ENCODE peak calls at places on chromosomes 12 and 14, in six cellular contexts. One of them, this sample, is unnamed.

GRCh38 chr12:83378186-83378727 is 691.6 kb downstream of the TMTC2 start:
- DNase-seq in K562: no peak
- DNase-seq in GM12878: no peak
- DNase-seq in H1: no peak
- DNase-seq in GM12892: no peak
- DNase-seq in HepG2: no peak
- DNase-seq in this sample: no peak

GRCh38 chr12:107159384-107159900 is 66.1 kb upstream of the CRY1 start:
- DNase-seq in K562: no peak
- DNase-seq in GM12878: no peak
- DNase-seq in H1: no peak
- DNase-seq in GM12892: no peak
- DNase-seq in HepG2: no peak
- DNase-seq in this sample: no peak

GRCh38 chr14:104557766-104558165 is 21.8 kb upstream of the C14orf180 start:
- DNase-seq in K562: no peak
- DNase-seq in GM12878: no peak
- DNase-seq in H1: no peak
- DNase-seq in GM12892: no peak
- DNase-seq in HepG2: no peak
- DNase-seq in this sample: no peak

GRCh38 chr14:79540394-79540793 is 670.9 kb downstream of the DIO2 start:
- DNase-seq in K562: no peak
- DNase-seq in GM12878: no peak
- DNase-seq in H1: no peak
- DNase-seq in GM12892: no peak
- DNase-seq in HepG2: no peak
- DNase-seq in this sample: no peak

GRCh38 chr12:51262758-51263177 is 7.4 kb downstream of the SMAGP start:
- DNase-seq in K562: peak
- DNase-seq in GM12878: no peak
- DNase-seq in H1: peak
- DNase-seq in GM12892: no peak
- DNase-seq in HepG2: no peak
- DNase-seq in this sample: no peak

GRCh38 chr14:49892301-49892635 is 614 bp upstream of the ARF6 start:
- DNase-seq in K562: peak
- DNase-seq in GM12878: peak
- DNase-seq in H1: no peak
- DNase-seq in GM12892: no peak
- DNase-seq in HepG2: peak
- DNase-seq in this sample: peak

GRCh38 chr12:47509398-47509851 is 196.4 kb downstream of the RPAP3 start:
- DNase-seq in K562: no peak
- DNase-seq in GM12878: no peak
- DNase-seq in H1: no peak
- DNase-seq in GM12892: no peak
- DNase-seq in HepG2: no peak
- DNase-seq in this sample: no peak

GRCh38 chr14:22438742-22439141 is 150.3 kb downstream of the DAD1 start:
- DNase-seq in K562: no peak
- DNase-seq in GM12878: no peak
- DNase-seq in H1: no peak
- DNase-seq in GM12892: no peak
- DNase-seq in HepG2: no peak
- DNase-seq in this sample: no peak

GRCh38 chr12:53782093-53782703 is 30.4 kb upstream of the CISTR start:
- DNase-seq in K562: no peak
- DNase-seq in GM12878: no peak
- DNase-seq in H1: no peak
- DNase-seq in GM12892: no peak
- DNase-seq in HepG2: no peak
- DNase-seq in this sample: no peak

GRCh38 chr12:119180380-119181040 is 1.8 kb downstream of the HSPB8 start:
- DNase-seq in K562: peak
- DNase-seq in GM12878: no peak
- DNase-seq in H1: no peak
- DNase-seq in GM12892: no peak
- DNase-seq in HepG2: no peak
- DNase-seq in this sample: no peak

GRCh38 chr12:39275846-39276245 is 167.1 kb downstream of the KIF21A start:
- DNase-seq in K562: no peak
- DNase-seq in GM12878: no peak
- DNase-seq in H1: no peak
- DNase-seq in GM12892: no peak
- DNase-seq in HepG2: no peak
- DNase-seq in this sample: no peak

GRCh38 chr14:94051779-94052178 is 25.6 kb downstream of the OTUB2 start:
- DNase-seq in K562: no peak
- DNase-seq in GM12878: no peak
- DNase-seq in H1: peak
- DNase-seq in GM12892: no peak
- DNase-seq in HepG2: no peak
- DNase-seq in this sample: no peak

GRCh38 chr12:121300083-121300819 is 3.7 kb upstream of the CAMKK2 start:
- DNase-seq in K562: no peak
- DNase-seq in GM12878: no peak
- DNase-seq in H1: no peak
- DNase-seq in GM12892: no peak
- DNase-seq in HepG2: no peak
- DNase-seq in this sample: no peak

GRCh38 chr12:120234643-120235368 is 30.7 kb downstream of the PXN start:
- DNase-seq in K562: peak
- DNase-seq in GM12878: no peak
- DNase-seq in H1: no peak
- DNase-seq in GM12892: no peak
- DNase-seq in HepG2: peak
- DNase-seq in this sample: no peak

GRCh38 chr14:60649815-60650381 is 621 bp upstream of the SIX1 start:
- DNase-seq in K562: no peak
- DNase-seq in GM12878: no peak
- DNase-seq in H1: no peak
- DNase-seq in GM12892: no peak
- DNase-seq in HepG2: no peak
- DNase-seq in this sample: no peak

GRCh38 chr14:46091819-46092218 is 559.8 kb downstream of the RPL10L start:
- DNase-seq in K562: no peak
- DNase-seq in GM12878: no peak
- DNase-seq in H1: no peak
- DNase-seq in GM12892: no peak
- DNase-seq in HepG2: no peak
- DNase-seq in this sample: no peak

GRCh38 chr12:113271853-113272561 is 50.7 kb downstream of the TPCN1 start:
- DNase-seq in K562: peak
- DNase-seq in GM12878: no peak
- DNase-seq in H1: no peak
- DNase-seq in GM12892: no peak
- DNase-seq in HepG2: peak
- DNase-seq in this sample: no peak

GRCh38 chr12:93868771-93869170 is 191.6 kb downstream of the CRADD start:
- DNase-seq in K562: no peak
- DNase-seq in GM12878: no peak
- DNase-seq in H1: no peak
- DNase-seq in GM12892: no peak
- DNase-seq in HepG2: no peak
- DNase-seq in this sample: no peak

GRCh38 chr12:124680863-124681778 is 113.7 kb upstream of the NCOR2 start:
- DNase-seq in K562: peak
- DNase-seq in GM12878: peak
- DNase-seq in H1: no peak
- DNase-seq in GM12892: peak
- DNase-seq in HepG2: peak
- DNase-seq in this sample: peak

GRCh38 chr14:34038358-34039057 is 87.6 kb upstream of the EGLN3 start:
- DNase-seq in K562: no peak
- DNase-seq in GM12878: no peak
- DNase-seq in H1: no peak
- DNase-seq in GM12892: no peak
- DNase-seq in HepG2: peak
- DNase-seq in this sample: no peak

GRCh38 chr12:18580286-18580685 is 157.5 kb downstream of the PLCZ1 start:
- DNase-seq in K562: no peak
- DNase-seq in GM12878: no peak
- DNase-seq in H1: no peak
- DNase-seq in GM12892: no peak
- DNase-seq in HepG2: no peak
- DNase-seq in this sample: no peak

GRCh38 chr12:29232086-29232485 is 83.0 kb downstream of the FAR2 start:
- DNase-seq in K562: no peak
- DNase-seq in GM12878: no peak
- DNase-seq in H1: no peak
- DNase-seq in GM12892: no peak
- DNase-seq in HepG2: no peak
- DNase-seq in this sample: no peak

GRCh38 chr12:95996034-95996658 is at the start of gene HAL:
- DNase-seq in K562: no peak
- DNase-seq in GM12878: no peak
- DNase-seq in H1: no peak
- DNase-seq in GM12892: no peak
- DNase-seq in HepG2: peak
- DNase-seq in this sample: no peak

GRCh38 chr12:31533470-31533869 is 57.5 kb downstream of the DENND5B start:
- DNase-seq in K562: no peak
- DNase-seq in GM12878: no peak
- DNase-seq in H1: no peak
- DNase-seq in GM12892: no peak
- DNase-seq in HepG2: peak
- DNase-seq in this sample: no peak

DNA sequence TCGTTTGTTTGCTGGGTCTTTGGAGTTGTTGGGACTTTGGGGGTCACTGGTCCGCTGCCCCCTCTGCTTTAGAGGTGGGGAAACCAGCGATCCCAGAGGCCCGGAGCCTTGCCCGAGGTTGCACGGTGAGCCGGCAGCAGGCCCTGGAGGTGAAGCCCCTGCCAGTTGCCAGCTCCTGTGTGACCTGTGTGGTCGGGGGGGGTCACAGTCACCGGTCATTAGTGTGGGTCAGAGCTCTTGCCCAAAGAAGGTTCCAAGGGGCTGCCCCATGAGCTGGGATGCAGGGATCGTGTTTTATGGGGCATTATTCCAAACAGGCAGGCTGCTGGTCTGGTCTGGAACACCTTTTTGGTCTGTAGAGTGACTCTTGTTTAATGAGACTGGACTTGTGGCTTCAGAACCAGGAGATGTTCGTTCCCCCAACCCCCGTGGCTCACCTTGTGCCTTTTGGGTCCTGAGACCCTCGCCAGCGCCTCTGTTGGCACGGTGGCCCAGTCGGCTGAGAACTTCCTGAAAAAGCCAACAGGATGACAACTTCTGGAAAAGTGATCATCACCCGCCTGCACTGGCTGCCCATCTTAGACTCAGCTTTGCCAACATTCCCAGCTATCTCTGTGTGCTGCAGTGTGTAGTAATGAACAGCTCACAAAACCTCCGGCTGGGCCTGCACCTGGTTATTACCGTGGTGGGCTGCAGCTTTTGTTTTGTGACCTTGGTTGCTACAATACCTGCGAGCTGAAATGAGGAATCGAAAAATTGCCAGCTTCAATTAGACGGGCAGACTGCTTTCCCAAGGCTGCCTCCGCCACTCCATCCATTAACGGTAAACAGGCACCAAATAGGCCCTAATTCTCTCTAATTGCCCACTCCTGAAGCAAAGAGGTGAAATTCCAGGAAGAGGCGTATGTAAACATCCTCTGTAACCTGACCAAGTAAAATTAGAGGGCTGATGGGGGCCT is 15.8 kb downstream of the MEG3 start:
- DNase-seq in K562: no peak
- DNase-seq in GM12878: no peak
- DNase-seq in H1: no peak
- DNase-seq in GM12892: no peak
- DNase-seq in HepG2: no peak
- DNase-seq in this sample: no peak
- TF ChIP-seq POLR2A in K562: no peak
- TF ChIP-seq POLR2A in GM12878: no peak
- TF ChIP-seq POLR2A in H1: no peak
- TF ChIP-seq POLR2A in GM12892: no peak
- TF ChIP-seq POLR2A in HepG2: no peak
- TF ChIP-seq POLR2A in this sample: no peak

GRCh38 chr14:91303924-91304229 is 59.4 kb upstream of the GPR68 start:
- DNase-seq in K562: no peak
- DNase-seq in GM12878: no peak
- DNase-seq in H1: no peak
- DNase-seq in GM12892: no peak
- DNase-seq in HepG2: no peak
- DNase-seq in this sample: no peak

GRCh38 chr14:91302391-91302790 is 57.9 kb upstream of the GPR68 start:
- DNase-seq in K562: no peak
- DNase-seq in GM12878: no peak
- DNase-seq in H1: no peak
- DNase-seq in GM12892: no peak
- DNase-seq in HepG2: no peak
- DNase-seq in this sample: peak

GRCh38 chr14:91300957-91301356 is 56.5 kb upstream of the GPR68 start:
- DNase-seq in K562: no peak
- DNase-seq in GM12878: no peak
- DNase-seq in H1: no peak
- DNase-seq in GM12892: no peak
- DNase-seq in HepG2: no peak
- DNase-seq in this sample: no peak

GRCh38 chr14:91305650-91306431 is 61.3 kb upstream of the GPR68 start:
- DNase-seq in K562: no peak
- DNase-seq in GM12878: no peak
- DNase-seq in H1: no peak
- DNase-seq in GM12892: no peak
- DNase-seq in HepG2: no peak
- DNase-seq in this sample: no peak

GRCh38 chr14:91303091-91303923 is 58.8 kb upstream of the GPR68 start:
- DNase-seq in K562: peak
- DNase-seq in GM12878: no peak
- DNase-seq in H1: peak
- DNase-seq in GM12892: peak
- DNase-seq in HepG2: peak
- DNase-seq in this sample: peak
- TF ChIP-seq TAF1 in K562: no peak
- TF ChIP-seq TAF1 in GM12878: no peak
- TF ChIP-seq TAF1 in H1: peak
- TF ChIP-seq TAF1 in GM12892: no peak
- TF ChIP-seq TAF1 in HepG2: no peak
- TF ChIP-seq TAF1 in this sample: no peak

GRCh38 chr12:131824450-131824849 is 3.7 kb upstream of the MMP17 start:
- DNase-seq in K562: no peak
- DNase-seq in GM12878: no peak
- DNase-seq in H1: no peak
- DNase-seq in GM12892: no peak
- DNase-seq in HepG2: no peak
- DNase-seq in this sample: no peak
- TF ChIP-seq POLR2A in K562: no peak
- TF ChIP-seq POLR2A in GM12878: no peak
- TF ChIP-seq POLR2A in H1: no peak
- TF ChIP-seq POLR2A in GM12892: no peak
- TF ChIP-seq POLR2A in HepG2: no peak
- TF ChIP-seq POLR2A in this sample: no peak

DNA sequence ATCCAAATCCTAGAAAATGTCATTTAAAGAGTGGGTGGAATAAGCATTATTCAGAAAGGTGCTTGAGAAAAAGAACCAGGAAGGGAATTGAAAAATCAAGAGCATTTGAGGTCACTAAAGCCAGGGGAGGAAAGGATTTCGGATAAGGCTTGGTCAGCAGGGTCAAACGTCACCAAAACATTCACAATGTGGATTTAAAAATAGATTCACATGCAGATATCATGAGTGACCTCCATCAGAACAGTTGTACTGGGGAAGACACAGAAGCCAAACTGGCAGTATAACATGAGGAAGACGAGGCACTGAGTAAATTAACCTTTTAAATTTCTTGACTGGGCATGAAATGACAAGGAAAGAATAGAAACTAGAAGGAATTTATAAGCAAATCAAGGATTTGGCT is 175.1 kb upstream of the CCDC196 start:
- DNase-seq in K562: no peak
- DNase-seq in GM12878: no peak
- DNase-seq in H1: no peak
- DNase-seq in GM12892: no peak
- DNase-seq in HepG2: no peak
- DNase-seq in this sample: no peak
- TF ChIP-seq TAF1 in K562: no peak
- TF ChIP-seq TAF1 in GM12878: no peak
- TF ChIP-seq TAF1 in H1: no peak
- TF ChIP-seq TAF1 in GM12892: no peak
- TF ChIP-seq TAF1 in HepG2: no peak
- TF ChIP-seq TAF1 in this sample: no peak